ENCODE peak calls at places on chromosome 14, in ten cellular contexts. W is HCT116, F is neural progenitor cell, J is mammary epithelial cell, O is endothelial cell of umbilical vein, C is MM.1S, V is K562, K is GM23338, Y is PC-3, E is fibroblast of lung. S is an unnamed sample.
A peak's percentile ranks its signal among the peaks of the same experiment; 100 is the strongest.

GRCh38 chr14:89702151-89702936 is 252.2 kb downstream of the EFCAB11 start:
- DNase-seq in W (no peak), F (no peak), J (no peak), O (no peak), C (no peak), V (no peak), K (no peak), Y (no peak), E (peak; percentile 58), S (no peak)

GRCh38 chr14:95305145-95305544 is 14.6 kb downstream of the CLMN start:
- DNase-seq in W (no peak), F (no peak), J (no peak), O (no peak), C (no peak), V (no peak), K (no peak), Y (no peak), E (no peak), S (no peak)

GRCh38 chr14:99832326-99832725 is 39.1 kb downstream of the EML1 start:
- DNase-seq in W (no peak), F (no peak), J (no peak), O (no peak), C (no peak), V (no peak), K (no peak), Y (no peak), E (no peak), S (no peak)

GRCh38 chr14:104130974-104131651 is 7.3 kb upstream of the KIF26A start:
- DNase-seq in W (no peak), F (peak; percentile 65), J (no peak), O (peak; percentile 29), C (peak; percentile 17), V (no peak), K (peak; percentile 69), Y (peak; percentile 79), E (no peak), S (peak; percentile 45)

GRCh38 chr14:92704036-92704804 is 44.2 kb downstream of the LGMN start:
- DNase-seq in W (no peak), F (no peak), J (no peak), O (no peak), C (peak; percentile 58), V (no peak), K (no peak), Y (no peak), E (no peak), S (no peak)

GRCh38 chr14:98893675-98894074 is 378.3 kb downstream of the BCL11B start:
- DNase-seq in W (no peak), F (no peak), J (peak; percentile 77), O (no peak), C (no peak), V (no peak), K (no peak), Y (no peak), E (peak; percentile 35), S (no peak)

GRCh38 chr14:29741909-29742401 is 185.7 kb downstream of the PRKD1 start:
- DNase-seq in W (no peak), F (no peak), J (no peak), O (peak; percentile 84), C (no peak), V (no peak), K (no peak), Y (no peak), E (peak; percentile 87), S (no peak)

GRCh38 chr14:101020971-101021370 is 117.4 kb upstream of the RTL1 start:
- DNase-seq in W (no peak), F (no peak), J (no peak), O (no peak), C (no peak), V (no peak), K (no peak), Y (no peak), E (no peak), S (no peak)

GRCh38 chr14:104590240-104590965 is 10.8 kb downstream of the C14orf180 start:
- DNase-seq in W (no peak), F (no peak), J (no peak), O (no peak), C (no peak), V (no peak), K (no peak), Y (no peak), E (no peak), S (no peak)

GRCh38 chr14:65439117-65439516 is 26.6 kb downstream of the FUT8 start:
- DNase-seq in W (no peak), F (no peak), J (no peak), O (no peak), C (no peak), V (no peak), K (no peak), Y (no peak), E (no peak), S (no peak)

GRCh38 chr14:92644166-92644565 is 104.3 kb downstream of the LGMN start:
- DNase-seq in W (peak; percentile 52), F (no peak), J (peak; percentile 87), O (no peak), C (no peak), V (no peak), K (no peak), Y (peak; percentile 94), E (peak; percentile 75), S (peak; percentile 66)

GRCh38 chr14:94689218-94689984 is 77.2 kb downstream of the SERPINA3 start:
- DNase-seq in W (no peak), F (peak; percentile 86), J (peak; percentile 23), O (peak; percentile 33), C (peak; percentile 23), V (peak; percentile 54), K (peak; percentile 78), Y (peak; percentile 48), E (peak; percentile 31), S (peak; percentile 18)

GRCh38 chr14:100988411-100988900 is 84.9 kb upstream of the RTL1 start:
- DNase-seq in W (peak; percentile 95), F (no peak), J (peak; percentile 98), O (peak; percentile 22), C (no peak), V (no peak), K (no peak), Y (peak; percentile 94), E (peak; percentile 69), S (no peak)

GRCh38 chr14:62957562-62957961 is 87.7 kb downstream of the KCNH5 start:
- DNase-seq in W (no peak), F (no peak), J (peak; percentile 99), O (no peak), C (no peak), V (peak; percentile 1), K (no peak), Y (peak; percentile 89), E (peak; percentile 100), S (peak; percentile 37)

DNA sequence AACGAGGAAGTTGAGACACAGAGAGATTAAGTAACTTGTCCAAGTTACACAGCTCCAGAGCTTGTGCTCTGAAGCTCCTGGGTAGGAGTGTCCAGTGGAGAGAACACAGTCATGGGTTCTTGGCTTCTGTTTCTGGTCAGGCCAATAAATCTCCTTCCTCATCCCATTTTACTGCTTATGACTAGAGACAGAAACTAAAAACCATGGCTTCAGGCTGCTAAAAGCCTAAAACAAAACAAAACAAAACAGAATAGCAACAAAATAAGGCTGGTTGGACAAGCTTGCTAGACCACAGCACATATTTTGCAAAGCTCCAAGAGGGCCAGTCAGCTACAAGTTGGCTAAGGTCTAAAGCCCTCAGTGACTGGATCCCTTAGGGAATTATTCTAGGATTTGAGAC is 49.9 kb downstream of the PTGER2 start:
- DNase-seq in W (no peak), F (no peak), J (no peak), O (no peak), C (no peak), V (no peak), K (no peak), Y (no peak), E (no peak), S (no peak)
- TF ChIP-seq EZH2 in W (no peak), F (no peak), J (no peak), O (no peak), C (no peak), V (no peak), K (no peak), Y (no peak), E (no peak), S (no peak)

GRCh38 chr14:75547552-75548250 is 25.4 kb downstream of the BATF start:
- DNase-seq in W (no peak), F (no peak), J (no peak), O (no peak), C (no peak), V (no peak), K (no peak), Y (no peak), E (no peak), S (no peak)
- TF ChIP-seq CTCF in W (no peak), F (no peak), J (no peak), O (no peak), C (no peak), V (no peak), K (no peak), Y (no peak), E (no peak), S (no peak)

GRCh38 chr14:71481215-71481614 is 451.0 kb upstream of the RGS6 start:
- DNase-seq in W (no peak), F (no peak), J (no peak), O (no peak), C (no peak), V (no peak), K (no peak), Y (no peak), E (no peak), S (no peak)

GRCh38 chr14:71483154-71483553 is 449.1 kb upstream of the RGS6 start:
- DNase-seq in W (no peak), F (no peak), J (no peak), O (no peak), C (no peak), V (no peak), K (no peak), Y (no peak), E (no peak), S (no peak)

GRCh38 chr14:71485833-71486232 is 446.4 kb upstream of the RGS6 start:
- DNase-seq in W (no peak), F (no peak), J (no peak), O (no peak), C (no peak), V (no peak), K (no peak), Y (no peak), E (no peak), S (no peak)

GRCh38 chr14:71486274-71486673 is 446.0 kb upstream of the RGS6 start:
- DNase-seq in W (no peak), F (peak; percentile 35), J (no peak), O (no peak), C (no peak), V (no peak), K (no peak), Y (no peak), E (peak; percentile 44), S (no peak)

DNA sequence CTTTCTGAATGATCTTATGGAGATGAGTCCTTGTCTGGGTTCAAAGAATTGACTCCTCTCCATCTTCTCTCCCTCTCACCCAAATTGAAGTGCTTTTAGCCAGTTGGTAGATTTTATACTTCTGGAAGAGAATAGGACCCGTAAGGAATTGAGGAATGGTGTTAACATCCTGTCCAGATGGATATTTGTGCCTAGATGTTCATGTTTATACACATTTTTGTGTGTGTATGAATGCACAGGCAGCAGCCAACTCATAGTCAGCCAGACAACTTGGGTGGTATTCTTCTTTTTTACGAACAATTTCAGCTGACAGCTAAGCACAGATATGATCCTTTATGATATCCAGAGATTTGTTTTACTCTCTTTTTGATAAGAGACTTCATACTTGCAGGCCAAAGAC is 449.5 kb upstream of the RGS6 start:
- DNase-seq in W (no peak), F (no peak), J (no peak), O (no peak), C (no peak), V (no peak), K (no peak), Y (no peak), E (peak; percentile 50), S (no peak)
- H3K27ac ChIP-seq in W (no peak overlapping the region), F (no peak overlapping the region), J (no peak overlapping the region), O (no peak overlapping the region), C (no peak overlapping the region), V (no peak overlapping the region), K (no peak overlapping the region), Y (no peak overlapping the region), E (no peak overlapping the region), S (no peak overlapping the region)

GRCh38 chr14:32939254-32940065 is 781 bp downstream of the NPAS3 start:
- DNase-seq in W (no peak), F (peak; percentile 87), J (peak; percentile 18), O (peak; percentile 68), C (no peak), V (peak; percentile 1), K (peak; percentile 84), Y (peak; percentile 63), E (peak; percentile 86), S (peak; percentile 46)
- TF ChIP-seq EZH2 in W (no peak), F (no peak), J (no peak), O (no peak), C (no peak), V (no peak), K (no peak), Y (no peak), E (peak; percentile 20), S (no peak)

S was measured in PC-9.